ENCODE peak calls at places on chromosomes 4 and X, in six cellular contexts. K is endothelial cell of umbilical vein, Q is nephron progenitor cell, L is spleen, F is neural progenitor cell, X is mesothelial cell of epicardium. N is an unnamed sample.

GRCh38 chr4:34733185-34733916 is 1511.0 kb downstream of the ARAP2 start:
- DNase-seq in K (no peak), Q (no peak), L (no peak), F (no peak), X (no peak), N (peak; percentile 12)

GRCh38 chr4:182944484-182945227 is 27.5 kb upstream of the DCTD start:
- DNase-seq in K (no peak), Q (no peak), L (no peak), F (no peak), X (no peak), N (no peak)

GRCh38 chrX:132740316-132741123 is 217.9 kb downstream of the HS6ST2 start:
- DNase-seq in K (peak; percentile 14), Q (no peak), L (no peak), F (peak; percentile 85), X (no peak), N (no peak)

GRCh38 chrX:39957816-39958561 is 139.8 kb downstream of the BCOR start:
- DNase-seq in K (no peak), Q (no peak), L (no peak), F (no peak), X (no peak), N (no peak)

GRCh38 chr4:137363496-137363895 is 168.8 kb downstream of the PCDH18 start:
- DNase-seq in K (no peak), Q (no peak), L (no peak), F (no peak), X (no peak), N (no peak)

GRCh38 chr4:45662996-45663395 is 460.9 kb downstream of the GABRG1 start:
- DNase-seq in K (no peak), Q (no peak), L (no peak), F (peak; percentile 13), X (peak; percentile 34), N (peak; percentile 94)

GRCh38 chrX:154015581-154016264 is 4.0 kb downstream of the IRAK1 start:
- DNase-seq in K (no peak), Q (no peak), L (no peak), F (no peak), X (no peak), N (no peak)

GRCh38 chrX:41308884-41309655 is 24.9 kb upstream of the DDX3X start:
- DNase-seq in K (no peak), Q (no peak), L (no peak), F (no peak), X (no peak), N (no peak)

GRCh38 chrX:150408561-150408960 is 45.4 kb downstream of the MAMLD1 start:
- DNase-seq in K (no peak), Q (no peak), L (no peak), F (no peak), X (no peak), N (no peak)

GRCh38 chr4:820230-821172 is 5.4 kb downstream of the CPLX1 start:
- DNase-seq in K (no peak), Q (no peak), L (no peak), F (no peak), X (no peak), N (no peak)

GRCh38 chr4:10662937-10663336 is 21.6 kb downstream of the CLNK start:
- DNase-seq in K (no peak), Q (no peak), L (no peak), F (no peak), X (no peak), N (no peak)

GRCh38 chrX:129461801-129462456 is 61.4 kb downstream of the SMARCA1 start:
- DNase-seq in K (no peak), Q (no peak), L (no peak), F (no peak), X (no peak), N (no peak)

GRCh38 chrX:129462707-129463106 is 60.6 kb downstream of the SMARCA1 start:
- DNase-seq in K (no peak), Q (no peak), L (no peak), F (no peak), X (no peak), N (no peak)
- TF ChIP-seq CTCF in K (no peak), Q (no peak), L (no peak), F (peak; percentile 31), X (peak; percentile 32), N (no peak)

DNA sequence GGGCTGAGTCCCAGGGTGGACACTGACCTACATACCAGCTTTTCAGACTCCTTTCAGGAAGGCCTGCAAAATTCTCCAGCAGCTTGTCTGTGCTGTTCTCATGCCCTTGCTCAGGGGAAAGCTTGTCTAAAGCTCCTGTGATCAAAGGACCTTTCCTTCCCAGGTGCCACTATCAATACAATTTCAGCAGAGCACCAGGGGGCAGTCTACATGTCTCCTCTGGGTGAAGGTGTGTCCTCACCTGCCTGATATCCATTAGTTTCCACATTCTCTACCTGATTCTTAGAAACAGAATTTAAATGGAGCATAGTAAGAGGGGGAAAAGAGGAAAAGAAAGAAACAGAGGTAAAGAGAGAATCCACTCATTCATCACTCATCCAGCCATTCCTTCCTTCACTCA is 114.2 kb downstream of the PPARGC1A start:
- DNase-seq in K (no peak), Q (no peak), L (no peak), F (no peak), X (no peak), N (no peak)
- TF ChIP-seq CTCF in K (no peak), Q (no peak), L (no peak), F (no peak), X (no peak), N (no peak)

GRCh38 chr4:13956947-13957346 is 329.4 kb upstream of the BOD1L1 start:
- DNase-seq in K (no peak), Q (no peak), L (no peak), F (no peak), X (no peak), N (no peak)
- TF ChIP-seq CTCF in K (no peak), Q (no peak), L (no peak), F (no peak), X (no peak), N (no peak)

DNA sequence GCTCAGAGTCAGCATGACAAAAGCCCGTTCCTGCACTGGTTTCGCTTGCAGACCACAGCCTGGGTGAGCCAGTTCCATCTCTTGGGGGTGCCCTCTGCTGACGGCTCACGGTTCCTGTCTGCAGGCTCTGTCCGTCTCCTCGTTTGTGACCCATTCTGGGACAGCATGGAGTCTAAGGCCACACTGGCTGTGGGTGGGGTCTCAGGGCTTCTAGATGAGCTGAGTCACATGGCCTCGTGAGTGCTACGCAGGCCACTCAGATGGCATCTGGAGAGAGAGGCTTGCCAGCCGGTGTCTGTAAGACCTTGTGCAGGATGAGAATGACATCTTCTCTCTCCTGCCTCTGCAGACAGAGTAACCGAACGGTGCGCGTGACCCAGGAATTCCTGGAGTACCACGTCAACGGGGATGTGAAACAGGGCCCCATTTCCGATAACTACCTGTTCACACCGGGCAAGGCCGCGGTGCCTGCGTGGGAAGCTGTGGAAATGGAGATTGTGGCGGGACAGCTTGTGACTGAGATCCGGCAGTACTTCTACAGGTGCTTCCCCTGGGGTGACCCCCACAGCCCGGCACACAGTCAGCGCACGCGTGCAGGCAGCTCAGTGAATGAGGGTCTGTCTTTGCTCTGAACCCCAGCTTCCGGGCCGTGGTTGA is 31.6 kb upstream of the MRFAP1 start:
- DNase-seq in K (no peak), Q (peak; percentile 25), L (no peak), F (peak; percentile 58), X (no peak), N (no peak)
- TF ChIP-seq CTCF in K (no peak), Q (no peak), L (no peak), F (peak; percentile 45), X (no peak), N (peak; percentile 9)

GRCh38 chr4:177667687-177668086 is 225.4 kb upstream of the AGA start:
- DNase-seq in K (no peak), Q (no peak), L (no peak), F (peak; percentile 2), X (no peak), N (no peak)
- TF ChIP-seq CTCF in K (no peak), Q (no peak), L (no peak), F (peak; percentile 18), X (no peak), N (peak; percentile 12)